ENCODE peak calls at places on chromosomes 4 and X, in five cellular contexts. D, M, P, N and S are unnamed samples.

GRCh38 chr4:124839786-124840390 is 127.4 kb upstream of the ANKRD50 start:
- DNase-seq in D (no peak), M (no peak), P (no peak), N (no peak), S (no peak)

GRCh38 chr4:137070614-137071013 is 461.7 kb downstream of the PCDH18 start:
- DNase-seq in N (no peak), D (no peak), P (no peak), M (peak), S (no peak)

GRCh38 chr4:68865178-68865638 is 49.4 kb downstream of the UGT2B10 start:
- DNase-seq in M (no peak), P (no peak), D (no peak), N (no peak), S (peak)

GRCh38 chr4:79599691-79600090 is 191.7 kb upstream of the GK2 start:
- DNase-seq in N (no peak), P (no peak), M (no peak), D (no peak), S (no peak)

GRCh38 chr4:92014060-92014459 is 289.7 kb upstream of the GRID2 start:
- DNase-seq in M (no peak), D (no peak), N (no peak), P (no peak), S (no peak)

GRCh38 chr4:165680821-165681220 is 192.2 kb upstream of the TLL1 start:
- DNase-seq in N (no peak), P (no peak), D (no peak), M (no peak), S (no peak)

GRCh38 chr4:1766336-1767057 is 26.6 kb upstream of the FGFR3 start:
- DNase-seq in N (peak), P (no peak), M (peak), D (no peak), S (no peak)

GRCh38 chr4:95546866-95547707 is 1.7 kb downstream of the UNC5C start:
- DNase-seq in D (no peak), P (no peak), M (peak), N (peak), S (no peak)

GRCh38 chr4:15198070-15198727 is 195.9 kb downstream of the CPEB2 start:
- DNase-seq in N (peak), M (no peak), D (no peak), P (no peak), S (no peak)

GRCh38 chr4:99185581-99185980 is 33.5 kb downstream of the ADH6 start:
- DNase-seq in P (no peak), M (no peak), N (no peak), D (no peak), S (no peak)

GRCh38 chrX:72052415-72053090 is 79.2 kb downstream of the RTL5 start:
- DNase-seq in M (no peak), D (no peak), P (no peak), N (no peak), S (no peak)

GRCh38 chr4:140645614-140646412 is 77.1 kb upstream of the UCP1 start:
- DNase-seq in N (peak), D (no peak), P (no peak), M (no peak), S (no peak)

GRCh38 chr4:124044867-124045266 is 648.3 kb downstream of the SPRY1 start:
- DNase-seq in D (no peak), N (no peak), M (no peak), P (no peak), S (no peak)

GRCh38 chr4:41525129-41525528 is 12.8 kb upstream of the LIMCH1 start:
- DNase-seq in D (no peak), P (no peak), M (no peak), N (peak), S (no peak)

GRCh38 chrX:129961180-129962083 is 21.0 kb upstream of the BCORL1 start:
- DNase-seq in M (no peak), D (peak), P (peak), N (peak), S (no peak)

GRCh38 chr4:1172228-1172851 is at the start of gene SPON2:
- DNase-seq in P (no peak), M (peak), N (no peak), D (no peak), S (no peak)

GRCh38 chr4:141328550-141329173 is 108.0 kb downstream of the ZNF330 start:
- DNase-seq in M (no peak), N (no peak), D (no peak), P (no peak), S (no peak)

GRCh38 chrX:16594490-16594889 is 55.5 kb upstream of the S100G start:
- DNase-seq in M (peak), P (no peak), D (no peak), N (no peak), S (no peak)

GRCh38 chr4:7929530-7929951 is 10.1 kb downstream of the AFAP1 start:
- DNase-seq in M (peak), D (no peak), P (peak), N (peak), S (peak)

GRCh38 chr4:121370729-121371325 is 10.0 kb downstream of the QRFPR start:
- DNase-seq in M (peak), P (peak), D (peak), N (peak), S (no peak)

GRCh38 chr4:74097631-74098550 is 1.1 kb downstream of the CXCL2 start:
- DNase-seq in M (no peak), P (no peak), D (no peak), N (no peak), S (no peak)

GRCh38 chrX:115940888-115941332 is 229.6 kb upstream of the AGTR2 start:
- DNase-seq in N (peak), M (peak), D (peak), P (peak), S (peak)

GRCh38 chr4:119025440-119025839 is 110.2 kb upstream of the MYOZ2 start:
- DNase-seq in N (no peak), M (no peak), P (peak), D (no peak), S (no peak)

GRCh38 chrX:97743014-97743413 is 859.3 kb downstream of the RPA4 start:
- DNase-seq in D (peak), M (no peak), P (no peak), N (no peak), S (no peak)

GRCh38 chr4:3225946-3226345 is 23.0 kb upstream of the MSANTD1 start:
- DNase-seq in M (no peak), D (no peak), P (no peak), N (no peak), S (no peak)

GRCh38 chr4:32189130-32189529 is 1469.0 kb downstream of the PCDH7 start:
- DNase-seq in N (no peak), P (no peak), M (no peak), D (no peak), S (no peak)

GRCh38 chrX:80282535-80282934 is 137.7 kb upstream of the TENT5D start:
- DNase-seq in P (no peak), N (no peak), D (no peak), M (no peak), S (no peak)
- TF ChIP-seq CTCF in P (no peak), N (peak), D (no peak), M (peak), S (peak)

DNA sequence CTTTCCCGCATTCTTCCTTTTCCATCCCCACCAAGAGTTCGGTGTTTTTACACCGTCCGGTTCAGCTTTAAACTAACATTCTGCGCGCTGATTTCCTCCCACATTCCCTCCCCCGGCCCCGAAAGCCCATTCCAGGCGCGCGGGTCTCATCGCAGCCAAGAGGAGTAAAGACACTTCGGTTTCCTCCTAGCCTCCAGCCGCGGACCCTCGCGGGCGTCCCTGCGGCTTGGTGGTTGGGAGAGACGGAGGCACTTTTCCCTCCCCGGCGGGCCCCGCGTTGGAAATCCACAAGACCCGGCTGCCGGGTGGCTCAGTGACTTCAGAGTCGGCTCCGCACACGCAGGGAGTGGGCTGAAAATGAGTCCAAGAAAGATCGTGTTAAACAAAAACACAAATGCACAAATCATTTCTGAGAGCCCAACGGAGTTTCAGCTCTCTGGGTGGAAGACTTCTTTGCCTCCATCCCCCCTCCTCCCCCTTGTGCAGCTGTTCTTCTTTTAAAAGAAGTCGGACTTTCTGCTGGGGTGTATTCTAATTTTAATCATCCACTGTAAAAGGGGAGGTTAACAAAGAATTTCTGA is 2.0 kb upstream of the ARX start:
- DNase-seq in D (no peak), N (peak), P (no peak), M (peak), S (no peak)
- H3K4me3 ChIP-seq in D (no peak), N (no peak), P (no peak), M (peak), S (no peak)

GRCh38 chrX:13689519-13690211 is 737 bp downstream of the RAB9A start:
- DNase-seq in D (no peak), M (no peak), P (no peak), N (peak), S (no peak)
- TF ChIP-seq CTCF in D (no peak), M (no peak), P (no peak), N (no peak), S (no peak)

GRCh38 chr4:153204247-153205027 is at the start of gene TRIM2:
- DNase-seq in N (peak), M (no peak), D (no peak), P (peak), S (no peak)
- H3K4me3 ChIP-seq in N (peak), M (no peak), D (no peak), P (peak), S (peak)

GRCh38 chrX:145213504-145213903 is 33.8 kb upstream of the SPANXN1 start:
- DNase-seq in N (peak), P (no peak), M (peak), D (peak), S (no peak)
- TF ChIP-seq CTCF in N (no peak), P (no peak), M (peak), D (no peak), S (peak)